ENCODE peak calls at places on chromosomes 13 and 19, in six cellular contexts. R is foreskin fibroblast, C is heart left ventricle, T is tibial artery, X is colonic mucosa, G is HFF-Myc. W is an unnamed sample.
A peak's percentile ranks its signal among the peaks of the same experiment; 100 is the strongest.

GRCh38 chr13:38046049-38046376 is 176.4 kb upstream of the TRPC4 start:
- DNase-seq in R (no peak), C (no peak), T (no peak), X (no peak), G (no peak), W (no peak)

GRCh38 chr19:30649149-30649548 is 277.0 kb downstream of the ZNF536 start:
- DNase-seq in R (no peak), C (no peak), T (no peak), X (no peak), G (no peak), W (no peak)

GRCh38 chr13:110409581-110409992 is 102.5 kb downstream of the COL4A2 start:
- DNase-seq in R (peak; percentile 85), C (peak; percentile 60), T (peak; percentile 83), X (peak; percentile 18), G (no peak), W (no peak)

GRCh38 chr19:16037424-16038195 is 38.7 kb upstream of the TPM4 start:
- DNase-seq in R (no peak), C (no peak), T (no peak), X (no peak), G (no peak), W (no peak)

GRCh38 chr13:95858286-95859075 is 181.5 kb downstream of the DNAJC3 start:
- DNase-seq in R (peak; percentile 31), C (no peak), T (no peak), X (no peak), G (no peak), W (no peak)

GRCh38 chr19:40262422-40262821 is 22.7 kb downstream of the AKT2 start:
- DNase-seq in R (no peak), C (no peak), T (no peak), X (no peak), G (no peak), W (no peak)

GRCh38 chr13:45825124-45825650 is 26.4 kb downstream of the SIAH3 start:
- DNase-seq in R (no peak), C (no peak), T (no peak), X (no peak), G (no peak), W (no peak)

GRCh38 chr19:47129579-47129978 is 1.1 kb upstream of the SAE1 start:
- DNase-seq in R (no peak), C (no peak), T (no peak), X (no peak), G (no peak), W (no peak)

GRCh38 chr13:106348032-106348431 is 187.4 kb downstream of the EFNB2 start:
- DNase-seq in R (peak; percentile 40), C (no peak), T (no peak), X (no peak), G (no peak), W (no peak)

GRCh38 chr19:46850228-46851203 is at the start of gene AP2S1:
- DNase-seq in R (peak; percentile 99), C (peak; percentile 97), T (peak; percentile 99), X (peak; percentile 98), G (peak; percentile 99), W (peak; percentile 97)

GRCh38 chr13:50712469-50712868 is 131.0 kb downstream of the DLEU7 start:
- DNase-seq in R (peak; percentile 47), C (no peak), T (no peak), X (no peak), G (no peak), W (no peak)

GRCh38 chr13:106795847-106796246 is 227.9 kb upstream of the ARGLU1 start:
- DNase-seq in R (no peak), C (no peak), T (no peak), X (no peak), G (no peak), W (no peak)

GRCh38 chr13:27822258-27822872 is 30.1 kb downstream of the GSX1 start:
- DNase-seq in R (peak; percentile 11), C (no peak), T (no peak), X (no peak), G (no peak), W (no peak)

GRCh38 chr19:43560687-43561086 is 14.6 kb downstream of the XRCC1 start:
- DNase-seq in R (peak; percentile 33), C (no peak), T (no peak), X (no peak), G (no peak), W (no peak)

GRCh38 chr13:30037306-30037705 is 186.9 kb upstream of the UBL3 start:
- DNase-seq in R (no peak), C (no peak), T (no peak), X (no peak), G (no peak), W (no peak)

GRCh38 chr13:110887955-110888333 is 26.9 kb downstream of the ANKRD10 start:
- DNase-seq in R (no peak), C (no peak), T (no peak), X (no peak), G (no peak), W (no peak)

GRCh38 chr19:13574933-13575332 is 68.7 kb upstream of the CACNA1A start:
- DNase-seq in R (peak; percentile 40), C (no peak), T (no peak), X (no peak), G (no peak), W (no peak)

GRCh38 chr13:111130111-111130508 is 15.0 kb downstream of the ARHGEF7 start:
- DNase-seq in R (no peak), C (no peak), T (no peak), X (no peak), G (no peak), W (no peak)

GRCh38 chr19:33641956-33642498 is 20.3 kb downstream of the CHST8 start:
- DNase-seq in R (no peak), C (no peak), T (no peak), X (no peak), G (no peak), W (no peak)

GRCh38 chr19:33639034-33639681 is 17.4 kb downstream of the CHST8 start:
- DNase-seq in R (no peak), C (no peak), T (peak; percentile 41), X (no peak), G (no peak), W (no peak)

GRCh38 chr19:33640773-33641172 is 19.0 kb downstream of the CHST8 start:
- DNase-seq in R (no peak), C (no peak), T (no peak), X (no peak), G (no peak), W (no peak)

GRCh38 chr19:33641261-33641660 is 19.5 kb downstream of the CHST8 start:
- DNase-seq in R (no peak), C (no peak), T (no peak), X (no peak), G (no peak), W (no peak)

GRCh38 chr19:33638167-33639033 is 16.6 kb downstream of the CHST8 start:
- DNase-seq in R (no peak), C (no peak), T (peak; percentile 24), X (no peak), G (no peak), W (no peak)
- H3K4me3 ChIP-seq in R (no peak overlapping the region), C (no peak overlapping the region), T (no peak overlapping the region), X (no peak overlapping the region), G (no peak overlapping the region), W (no peak overlapping the region)

GRCh38 chr19:33312065-33312464 is 9.7 kb upstream of the CEBPA start:
- DNase-seq in R (no peak), C (no peak), T (no peak), X (no peak), G (no peak), W (no peak)

GRCh38 chr19:33306853-33307792 is 4.8 kb upstream of the CEBPA start:
- DNase-seq in R (no peak), C (no peak), T (no peak), X (no peak), G (no peak), W (no peak)

GRCh38 chr19:33310606-33311325 is 8.4 kb upstream of the CEBPA start:
- DNase-seq in R (no peak), C (no peak), T (no peak), X (peak; percentile 71), G (no peak), W (no peak)

GRCh38 chr19:33309826-33310225 is 7.5 kb upstream of the CEBPA start:
- DNase-seq in R (no peak), C (no peak), T (no peak), X (no peak), G (no peak), W (no peak)

GRCh38 chr19:33311326-33311682 is 9.0 kb upstream of the CEBPA start:
- DNase-seq in R (no peak), C (no peak), T (no peak), X (peak; percentile 70), G (no peak), W (no peak)
- TF ChIP-seq CTCF in R (no peak), C (peak; percentile 14), T (no peak), X (peak; percentile 56), G (peak; percentile 27), W (peak; percentile 2)

DNA sequence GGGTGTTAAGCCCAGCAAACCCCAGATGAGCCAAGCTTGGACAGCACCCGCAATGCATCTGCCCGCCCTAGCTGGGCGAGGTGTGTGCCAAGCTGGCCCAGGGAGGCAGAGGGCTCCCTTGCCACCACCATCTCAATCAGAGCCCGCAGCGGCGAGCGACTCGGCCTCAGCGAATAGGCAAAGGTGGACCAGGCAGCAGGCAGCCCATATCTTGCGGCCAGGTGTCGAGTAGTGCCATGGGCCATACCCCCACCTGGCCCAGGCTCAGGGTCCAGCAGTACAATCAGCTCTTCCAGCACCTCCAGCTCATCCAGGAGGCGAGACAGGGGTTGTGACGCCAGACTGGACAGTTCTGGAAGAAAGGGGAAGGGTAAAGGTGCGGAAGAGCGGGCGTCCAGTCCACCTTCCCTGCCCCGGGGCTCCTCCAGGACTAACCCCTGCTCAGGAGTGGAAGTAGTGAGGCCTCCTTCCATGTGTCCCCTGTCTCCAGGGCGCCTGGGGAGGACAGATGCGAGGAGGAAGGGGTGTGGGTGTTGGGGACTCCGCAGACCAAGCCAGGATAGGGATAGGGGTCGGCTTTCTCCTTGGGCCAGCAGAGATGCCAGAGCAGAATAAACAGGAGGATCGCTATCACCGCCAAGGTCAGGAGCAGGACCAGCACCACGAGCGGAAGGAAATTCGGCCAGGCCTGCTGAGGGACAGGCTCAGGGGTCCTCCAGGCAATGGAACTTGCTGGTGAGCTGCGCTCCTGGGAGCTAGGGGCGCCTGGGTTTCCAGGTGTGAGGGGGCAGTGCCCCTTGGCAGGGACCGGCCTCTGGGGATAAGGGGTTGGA is 2.8 kb downstream of the IGFLR1 start:
- DNase-seq in R (peak; percentile 16), C (no peak), T (no peak), X (no peak), G (no peak), W (no peak)
- H3K4me3 ChIP-seq in R (peak overlapping the region; percentile 71), C (peak overlapping the region; percentile 57), T (peak overlapping the region; percentile 58), X (peak overlapping the region; percentile 66), G (peak overlapping the region; percentile 53), W (peak overlapping the region; percentile 66)

DNA sequence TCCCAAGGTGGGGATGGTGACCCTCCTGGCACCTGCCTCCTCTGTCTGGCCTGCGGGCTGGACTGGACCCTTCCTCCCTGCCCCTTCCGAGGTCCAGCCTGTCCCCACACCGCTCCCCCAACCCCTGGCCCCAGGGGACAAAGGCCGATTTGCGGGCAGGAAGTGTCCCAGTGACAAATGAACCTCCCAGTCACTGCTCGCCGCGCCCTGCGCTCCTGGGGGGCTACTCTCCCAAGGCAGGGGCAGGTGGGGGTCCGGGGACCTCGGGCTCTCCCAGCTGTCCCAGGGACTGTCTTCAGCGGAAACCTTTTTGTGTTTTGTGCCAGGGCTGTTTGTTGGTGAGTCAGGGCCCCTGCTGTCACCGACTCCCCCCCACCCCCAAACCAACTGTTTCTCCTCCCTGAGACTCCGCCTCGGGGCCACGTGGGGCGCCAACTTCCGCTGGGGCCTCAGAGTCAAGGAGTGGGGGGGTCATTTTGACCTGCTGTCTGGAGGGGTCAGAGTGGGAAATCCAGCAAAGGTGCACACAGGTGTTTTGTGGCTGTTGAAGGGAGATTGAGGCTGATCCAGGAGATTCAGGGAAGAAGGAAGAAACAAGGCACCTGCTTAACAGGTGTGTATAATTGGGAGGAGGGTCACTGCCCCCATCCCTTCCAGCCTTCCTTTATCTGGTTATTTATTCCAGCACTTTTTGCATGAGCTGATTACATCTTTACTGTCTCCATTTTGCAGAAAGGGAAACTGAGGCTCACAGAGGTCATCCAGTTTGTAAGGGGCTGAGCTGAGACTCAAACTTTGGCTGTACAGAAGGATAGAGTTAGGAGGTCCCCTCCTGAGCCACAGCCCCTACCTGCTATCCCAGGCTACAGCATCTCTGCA is 831 bp downstream of the PGPEP1 start:
- DNase-seq in R (peak; percentile 75), C (peak; percentile 60), T (peak; percentile 82), X (peak; percentile 82), G (no peak), W (no peak)
- TF ChIP-seq CTCF in R (no peak), C (no peak), T (no peak), X (no peak), G (no peak), W (no peak)

W was measured in AG09309.